ENCODE peak calls at places on chromosomes 2 and 18, in eight cellular contexts. One of them, this sample, is unnamed.

GRCh38 chr2:107669335-107669734 is 157.4 kb upstream of the RGPD4 start:
- DNase-seq in GM12865: no peak
- DNase-seq in mucosa of descending colon: no peak
- DNase-seq in mesendoderm: peak
- DNase-seq in CD8-positive, alpha-beta T cell: no peak
- DNase-seq in cardiac muscle cell: peak
- DNase-seq in foreskin fibroblast: peak
- DNase-seq in H7: peak
- DNase-seq in this sample: no peak

GRCh38 chr18:28177828-28178635 is 1.1 kb upstream of the CDH2 start:
- DNase-seq in CD8-positive, alpha-beta T cell: no peak
- DNase-seq in H7: peak
- DNase-seq in foreskin fibroblast: peak
- DNase-seq in cardiac muscle cell: peak
- DNase-seq in mesendoderm: peak
- DNase-seq in GM12865: no peak
- DNase-seq in mucosa of descending colon: no peak
- DNase-seq in this sample: no peak

GRCh38 chr2:171788316-171788993 is 101.2 kb downstream of the DYNC1I2 start:
- DNase-seq in CD8-positive, alpha-beta T cell: no peak
- DNase-seq in foreskin fibroblast: no peak
- DNase-seq in mucosa of descending colon: no peak
- DNase-seq in mesendoderm: no peak
- DNase-seq in cardiac muscle cell: no peak
- DNase-seq in GM12865: no peak
- DNase-seq in H7: peak
- DNase-seq in this sample: no peak

GRCh38 chr2:124501575-124502152 is 476.6 kb downstream of the CNTNAP5 start:
- DNase-seq in mesendoderm: peak
- DNase-seq in cardiac muscle cell: no peak
- DNase-seq in GM12865: no peak
- DNase-seq in mucosa of descending colon: no peak
- DNase-seq in CD8-positive, alpha-beta T cell: no peak
- DNase-seq in foreskin fibroblast: no peak
- DNase-seq in H7: no peak
- DNase-seq in this sample: no peak

GRCh38 chr2:102273619-102274211 is 37.6 kb upstream of the IL1RL1 start:
- DNase-seq in mucosa of descending colon: no peak
- DNase-seq in foreskin fibroblast: peak
- DNase-seq in GM12865: no peak
- DNase-seq in CD8-positive, alpha-beta T cell: no peak
- DNase-seq in cardiac muscle cell: peak
- DNase-seq in mesendoderm: no peak
- DNase-seq in H7: no peak
- DNase-seq in this sample: no peak

GRCh38 chr2:43083710-43084698 is 142.4 kb downstream of the ZFP36L2 start:
- DNase-seq in CD8-positive, alpha-beta T cell: no peak
- DNase-seq in GM12865: no peak
- DNase-seq in foreskin fibroblast: peak
- DNase-seq in cardiac muscle cell: peak
- DNase-seq in mesendoderm: peak
- DNase-seq in H7: peak
- DNase-seq in mucosa of descending colon: peak
- DNase-seq in this sample: no peak

GRCh38 chr2:598043-598802 is 79.0 kb downstream of the TMEM18 start:
- DNase-seq in H7: no peak
- DNase-seq in mucosa of descending colon: no peak
- DNase-seq in mesendoderm: no peak
- DNase-seq in cardiac muscle cell: peak
- DNase-seq in CD8-positive, alpha-beta T cell: no peak
- DNase-seq in foreskin fibroblast: no peak
- DNase-seq in GM12865: no peak
- DNase-seq in this sample: no peak

GRCh38 chr2:105387225-105387624 is 11.6 kb downstream of the FHL2 start:
- DNase-seq in cardiac muscle cell: no peak
- DNase-seq in foreskin fibroblast: no peak
- DNase-seq in H7: no peak
- DNase-seq in mesendoderm: no peak
- DNase-seq in CD8-positive, alpha-beta T cell: no peak
- DNase-seq in mucosa of descending colon: no peak
- DNase-seq in GM12865: no peak
- DNase-seq in this sample: no peak

DNA sequence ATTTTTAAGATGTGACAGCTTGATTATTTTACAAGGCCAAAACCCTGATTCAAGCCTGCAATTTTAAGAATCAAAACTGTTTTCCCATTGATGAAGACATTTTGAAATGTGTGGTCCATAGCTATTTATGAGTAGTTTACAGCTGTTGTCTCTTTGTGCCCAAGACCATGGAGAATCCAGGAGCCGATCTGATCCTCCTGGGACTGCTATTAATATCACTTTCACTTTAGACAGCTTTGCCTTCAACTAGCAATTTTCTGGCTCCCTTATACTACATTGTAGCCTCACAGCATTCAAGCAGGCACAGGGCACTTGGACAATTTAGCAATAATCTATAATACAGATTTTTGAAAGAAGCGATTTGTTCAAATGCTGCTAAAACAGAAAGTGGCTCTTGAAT is 172.9 kb downstream of the SLC8A1 start:
- DNase-seq in mucosa of descending colon: no peak
- DNase-seq in H7: no peak
- DNase-seq in cardiac muscle cell: no peak
- DNase-seq in mesendoderm: no peak
- DNase-seq in foreskin fibroblast: peak
- DNase-seq in GM12865: no peak
- DNase-seq in CD8-positive, alpha-beta T cell: no peak
- DNase-seq in this sample: no peak
- H3K4me3 ChIP-seq in mucosa of descending colon: no peak
- H3K4me3 ChIP-seq in H7: no peak
- H3K4me3 ChIP-seq in cardiac muscle cell: no peak
- H3K4me3 ChIP-seq in mesendoderm: no peak
- H3K4me3 ChIP-seq in foreskin fibroblast: peak
- H3K4me3 ChIP-seq in GM12865: no peak
- H3K4me3 ChIP-seq in CD8-positive, alpha-beta T cell: no peak
- H3K4me3 ChIP-seq in this sample: no peak

GRCh38 chr2:229955663-229956062 is 33.4 kb downstream of the FBXO36 start:
- DNase-seq in mesendoderm: no peak
- DNase-seq in GM12865: no peak
- DNase-seq in H7: no peak
- DNase-seq in mucosa of descending colon: no peak
- DNase-seq in CD8-positive, alpha-beta T cell: no peak
- DNase-seq in cardiac muscle cell: no peak
- DNase-seq in foreskin fibroblast: no peak
- DNase-seq in this sample: no peak
- H3K4me3 ChIP-seq in mesendoderm: no peak
- H3K4me3 ChIP-seq in GM12865: no peak
- H3K4me3 ChIP-seq in H7: no peak
- H3K4me3 ChIP-seq in mucosa of descending colon: no peak
- H3K4me3 ChIP-seq in CD8-positive, alpha-beta T cell: no peak
- H3K4me3 ChIP-seq in cardiac muscle cell: no peak
- H3K4me3 ChIP-seq in foreskin fibroblast: no peak
- H3K4me3 ChIP-seq in this sample: no peak

GRCh38 chr2:41662461-41662860 is 385.4 kb upstream of the PKDCC start:
- DNase-seq in mucosa of descending colon: no peak
- DNase-seq in H7: no peak
- DNase-seq in GM12865: no peak
- DNase-seq in mesendoderm: no peak
- DNase-seq in CD8-positive, alpha-beta T cell: no peak
- DNase-seq in foreskin fibroblast: no peak
- DNase-seq in cardiac muscle cell: no peak
- DNase-seq in this sample: no peak
- H3K4me3 ChIP-seq in mucosa of descending colon: no peak
- H3K4me3 ChIP-seq in H7: no peak
- H3K4me3 ChIP-seq in GM12865: no peak
- H3K4me3 ChIP-seq in mesendoderm: no peak
- H3K4me3 ChIP-seq in CD8-positive, alpha-beta T cell: no peak
- H3K4me3 ChIP-seq in foreskin fibroblast: no peak
- H3K4me3 ChIP-seq in cardiac muscle cell: no peak
- H3K4me3 ChIP-seq in this sample: no peak

GRCh38 chr18:63284173-63284765 is 35.3 kb downstream of the BCL2 start:
- DNase-seq in mucosa of descending colon: no peak
- DNase-seq in mesendoderm: no peak
- DNase-seq in foreskin fibroblast: no peak
- DNase-seq in GM12865: no peak
- DNase-seq in H7: no peak
- DNase-seq in cardiac muscle cell: no peak
- DNase-seq in CD8-positive, alpha-beta T cell: no peak
- DNase-seq in this sample: no peak
- H3K4me3 ChIP-seq in mucosa of descending colon: no peak
- H3K4me3 ChIP-seq in mesendoderm: no peak
- H3K4me3 ChIP-seq in foreskin fibroblast: no peak
- H3K4me3 ChIP-seq in GM12865: no peak
- H3K4me3 ChIP-seq in H7: no peak
- H3K4me3 ChIP-seq in cardiac muscle cell: no peak
- H3K4me3 ChIP-seq in CD8-positive, alpha-beta T cell: no peak
- H3K4me3 ChIP-seq in this sample: no peak

DNA sequence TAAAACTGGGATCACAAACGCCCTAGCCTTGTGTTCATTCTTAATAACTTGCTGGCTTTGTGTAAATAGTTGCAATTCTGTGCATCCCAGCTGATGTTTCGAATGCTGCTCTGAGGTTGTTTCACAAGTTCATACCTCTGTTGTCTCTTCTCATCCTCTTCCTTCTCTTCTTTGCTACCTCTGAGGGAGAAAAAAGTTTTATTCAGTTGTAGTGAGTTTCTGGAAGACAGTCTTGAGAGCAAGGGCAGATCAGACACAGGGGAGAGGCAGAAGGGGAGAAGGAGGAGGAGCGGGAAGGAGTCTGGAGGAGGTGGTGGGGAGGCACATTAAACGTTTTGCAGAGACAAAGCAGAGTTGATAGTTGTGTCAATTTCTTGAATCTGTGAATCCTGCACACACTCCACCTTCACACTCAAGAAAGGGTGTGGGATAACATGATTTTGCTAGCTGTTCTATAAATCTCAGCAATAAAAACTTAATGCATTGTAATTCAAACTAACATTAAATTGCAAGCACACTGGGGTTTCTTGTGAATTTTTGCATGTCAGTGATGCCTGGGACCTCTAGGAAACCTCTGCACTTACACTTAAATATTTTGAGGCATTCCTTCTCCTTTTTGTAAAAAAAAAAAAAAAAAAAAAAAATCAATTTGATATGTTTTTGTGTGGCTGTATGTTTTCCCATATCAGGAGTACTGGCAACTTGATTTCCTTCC is 6.9 kb downstream of the MEIS1 start:
- DNase-seq in mucosa of descending colon: no peak
- DNase-seq in foreskin fibroblast: peak
- DNase-seq in GM12865: no peak
- DNase-seq in cardiac muscle cell: no peak
- DNase-seq in CD8-positive, alpha-beta T cell: no peak
- DNase-seq in H7: peak
- DNase-seq in mesendoderm: peak
- DNase-seq in this sample: no peak
- H3K4me3 ChIP-seq in mucosa of descending colon: no peak
- H3K4me3 ChIP-seq in foreskin fibroblast: peak
- H3K4me3 ChIP-seq in GM12865: no peak
- H3K4me3 ChIP-seq in cardiac muscle cell: peak
- H3K4me3 ChIP-seq in CD8-positive, alpha-beta T cell: no peak
- H3K4me3 ChIP-seq in H7: no peak
- H3K4me3 ChIP-seq in mesendoderm: no peak
- H3K4me3 ChIP-seq in this sample: no peak

This sample was measured in epithelial cell of proximal tubule.